ENCODE peak calls at places on chromosomes 6 and 20, in seven cellular contexts. P is IMR-90, V is neuronal stem cell, W is H1, M is mesendoderm, N is mesenchymal stem cell, U is H9. C is an unnamed sample.

GRCh38 chr6:4665489-4666417 is 110.5 kb upstream of the CDYL start:
- DNase-seq in P (peak), V (no peak), W (no peak), M (no peak), N (no peak), U (no peak), C (no peak)

GRCh38 chr6:74170118-74170517 is 474.1 kb downstream of the CD109 start:
- DNase-seq in P (peak), V (no peak), W (no peak), M (no peak), N (peak), U (no peak), C (no peak)

GRCh38 chr20:24382775-24383174 is 86.7 kb upstream of the SYNDIG1 start:
- DNase-seq in P (no peak), V (no peak), W (no peak), M (no peak), N (no peak), U (peak), C (no peak)

GRCh38 chr6:100171533-100172321 is 177.7 kb upstream of the MCHR2 start:
- DNase-seq in P (no peak), V (no peak), W (no peak), M (no peak), N (no peak), U (no peak), C (no peak)

GRCh38 chr6:170440437-170440836 is 112.7 kb downstream of the PSMB1 start:
- DNase-seq in P (no peak), V (no peak), W (no peak), M (no peak), N (no peak), U (peak), C (no peak)

GRCh38 chr6:57193177-57193576 is 21.1 kb downstream of the BAG2 start:
- DNase-seq in P (peak), V (no peak), W (no peak), M (no peak), N (no peak), U (no peak), C (no peak)

GRCh38 chr6:170455335-170455979 is 97.7 kb downstream of the PSMB1 start:
- DNase-seq in P (no peak), V (no peak), W (no peak), M (no peak), N (no peak), U (no peak), C (no peak)

GRCh38 chr6:114796576-114796975 is 453.8 kb upstream of the HS3ST5 start:
- DNase-seq in P (no peak), V (no peak), W (no peak), M (no peak), N (no peak), U (no peak), C (no peak)

GRCh38 chr20:64142546-64142945 is 21.7 kb upstream of the MYT1 start:
- DNase-seq in P (no peak), V (no peak), W (no peak), M (no peak), N (peak), U (no peak), C (no peak)
- H3K18ac ChIP-seq in P (no peak), V (peak), W (no peak), M (no peak), N (no peak), U (no peak), C (no peak)

GRCh38 chr6:121443953-121444590 is 8.6 kb downstream of the GJA1 start:
- DNase-seq in P (no peak), V (no peak), W (no peak), M (no peak), N (no peak), U (no peak), C (no peak)
- H4K8ac ChIP-seq in P (no peak), V (no peak), W (no peak), M (no peak), N (no peak), U (no peak), C (no peak)

GRCh38 chr6:127813682-127814027 is 87.2 kb downstream of the THEMIS start:
- DNase-seq in P (no peak), V (no peak), W (no peak), M (no peak), N (no peak), U (no peak), C (no peak)

GRCh38 chr6:127821431-127821830 is 79.4 kb downstream of the THEMIS start:
- DNase-seq in P (no peak), V (no peak), W (no peak), M (no peak), N (no peak), U (no peak), C (no peak)

GRCh38 chr6:127816643-127817042 is 84.2 kb downstream of the THEMIS start:
- DNase-seq in P (no peak), V (no peak), W (no peak), M (no peak), N (no peak), U (peak), C (no peak)

GRCh38 chr6:127812985-127813681 is 87.7 kb downstream of the THEMIS start:
- DNase-seq in P (no peak), V (no peak), W (no peak), M (no peak), N (no peak), U (no peak), C (no peak)

GRCh38 chr6:127818149-127818548 is 82.7 kb downstream of the THEMIS start:
- DNase-seq in P (no peak), V (no peak), W (no peak), M (no peak), N (no peak), U (no peak), C (no peak)
- H3K18ac ChIP-seq in P (no peak), V (no peak), W (no peak), M (no peak), N (no peak), U (no peak), C (no peak)

DNA sequence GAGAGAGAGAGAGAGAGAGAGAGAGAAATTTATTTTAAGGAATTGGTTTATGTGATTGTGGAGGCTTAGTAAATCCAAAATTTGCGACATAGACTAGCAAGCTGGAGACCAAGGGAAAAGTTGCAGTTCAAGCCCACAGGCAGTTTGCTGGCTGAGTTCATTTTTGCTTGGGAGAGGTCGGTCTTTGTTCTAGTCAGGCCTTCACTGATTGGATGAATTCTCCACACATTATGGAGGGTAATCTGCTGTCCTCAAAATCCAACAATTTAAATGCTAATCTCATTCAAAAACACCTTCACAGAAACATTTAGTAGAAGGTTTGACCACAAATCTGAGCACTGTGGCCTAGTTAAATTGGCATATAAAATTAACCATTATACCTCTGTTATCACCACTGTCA is 439.6 kb downstream of the EPM2A start:
- DNase-seq in P (no peak), V (no peak), W (no peak), M (no peak), N (no peak), U (no peak), C (no peak)
- H4K8ac ChIP-seq in P (no peak), V (no peak), W (no peak), M (no peak), N (no peak), U (no peak), C (no peak)

DNA sequence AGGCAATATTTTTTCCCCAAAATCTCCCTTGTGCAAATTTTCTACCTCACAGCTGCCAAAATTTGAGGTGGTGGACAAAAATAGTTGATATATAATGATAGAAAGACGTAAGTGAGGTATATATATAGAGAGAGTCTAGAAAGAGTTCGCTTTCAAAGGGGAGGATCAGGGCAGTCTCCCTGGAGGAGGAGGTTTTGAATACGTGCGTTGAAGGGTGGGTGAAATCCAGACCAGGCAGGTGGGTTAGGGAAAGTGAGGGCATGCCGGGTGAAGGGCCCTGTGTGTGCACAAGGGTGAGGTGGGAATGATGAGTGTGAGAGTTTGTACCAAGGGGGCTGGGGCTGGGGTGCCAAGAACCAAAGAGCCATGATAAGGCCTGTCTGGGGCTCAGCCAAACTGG is 100.2 kb downstream of the CEBPB start:
- DNase-seq in P (no peak), V (no peak), W (no peak), M (no peak), N (no peak), U (no peak), C (no peak)
- H3K18ac ChIP-seq in P (peak), V (no peak), W (no peak), M (no peak), N (peak), U (no peak), C (no peak)

DNA sequence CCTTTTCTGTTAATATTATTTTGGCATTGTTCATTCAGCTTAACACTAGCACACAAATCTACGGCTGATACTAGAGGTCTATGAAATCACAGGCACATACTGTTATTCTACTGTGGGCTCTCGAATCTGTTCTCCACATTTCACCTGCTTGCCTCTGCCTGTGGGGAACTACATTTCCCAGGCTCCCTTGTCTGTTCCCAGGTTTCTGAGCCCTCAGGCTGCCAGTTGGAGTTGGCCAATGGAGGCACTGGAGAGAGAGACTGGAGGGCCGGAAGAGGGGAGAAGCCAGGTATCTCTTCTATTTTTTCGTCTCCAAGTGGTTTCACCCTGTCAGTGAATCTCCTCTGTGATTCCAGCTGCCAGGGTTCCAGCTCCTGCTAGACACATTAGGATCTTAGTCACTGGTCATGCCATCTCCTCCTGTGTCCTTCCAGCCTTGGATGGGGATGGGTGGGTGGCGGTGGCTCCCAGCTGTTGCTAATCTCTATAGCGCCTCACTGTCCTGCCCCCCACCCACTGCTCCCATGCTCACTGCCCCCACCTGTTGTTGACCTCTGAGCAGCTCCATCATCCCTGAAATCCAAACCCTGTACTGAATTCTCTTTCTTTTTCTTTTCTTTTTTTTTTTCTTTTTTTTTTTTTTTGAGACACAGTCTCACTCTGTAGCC is 188.2 kb downstream of the LRFN2 start:
- DNase-seq in P (no peak), V (no peak), W (no peak), M (peak), N (no peak), U (peak), C (no peak)
- H4K8ac ChIP-seq in P (no peak), V (no peak), W (no peak), M (no peak), N (no peak), U (no peak), C (no peak)

DNA sequence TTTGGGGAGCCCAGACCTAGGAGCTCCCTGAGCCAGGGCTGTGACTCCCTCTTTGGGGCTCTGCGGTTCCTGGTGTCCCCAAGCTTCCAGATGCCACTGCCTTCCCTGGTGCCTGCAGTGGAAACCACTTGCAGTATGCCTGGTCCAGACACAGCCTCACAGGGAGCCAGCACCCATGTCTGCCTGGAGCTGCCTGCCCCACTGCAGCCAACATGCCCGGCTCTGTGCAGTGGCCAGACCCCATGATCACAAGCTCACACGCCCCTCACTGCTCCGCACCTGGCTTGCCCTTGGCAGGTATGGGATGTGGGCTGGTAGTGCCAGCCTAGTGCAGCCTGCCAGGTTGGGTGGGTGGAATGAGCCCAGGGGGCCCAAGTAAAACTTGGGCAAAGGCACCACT is 644.8 kb downstream of the HTR1B start:
- DNase-seq in P (no peak), V (no peak), W (no peak), M (no peak), N (no peak), U (no peak), C (no peak)
- H3K18ac ChIP-seq in P (no peak), V (peak), W (no peak), M (no peak), N (no peak), U (no peak), C (no peak)

GRCh38 chr20:40325006-40325563 is 364.0 kb downstream of the MAFB start:
- DNase-seq in P (no peak), V (no peak), W (no peak), M (no peak), N (no peak), U (no peak), C (no peak)
- H4K8ac ChIP-seq in P (no peak), V (no peak), W (no peak), M (no peak), N (no peak), U (no peak), C (no peak)

GRCh38 chr6:42748241-42748898 is 2.5 kb upstream of the TBCC start:
- DNase-seq in P (no peak), V (no peak), W (no peak), M (no peak), N (no peak), U (no peak), C (no peak)
- H3K18ac ChIP-seq in P (no peak), V (no peak), W (no peak), M (no peak), N (no peak), U (no peak), C (no peak)

C was measured in trophoblast cell.